ENCODE peak calls at places on chromosome X, in nine cellular contexts. I, C, V, D, U, B, R, W and P are unnamed samples. For H3K4me1, the result is how much of the 10 kb centered on the place peaks cover.

GRCh38 chrX:9578083-9578779 is 113.4 kb downstream of the TBL1X start:
- DNase-seq in I (no peak), D (no peak), U (no peak), R (peak), B (no peak), V (peak), W (no peak), C (no peak), P (no peak)

GRCh38 chrX:19931146-19931545 is 43.7 kb upstream of the SH3KBP1 start:
- DNase-seq in R (no peak), B (peak), D (no peak), W (no peak), I (no peak), U (no peak), V (peak), C (no peak), P (no peak)

GRCh38 chrX:67338262-67338661 is 205.6 kb upstream of the AR start:
- DNase-seq in I (no peak), B (no peak), D (no peak), W (no peak), R (no peak), U (no peak), V (no peak), C (no peak), P (no peak)

GRCh38 chrX:136725446-136726104 is 55.2 kb downstream of the ARHGEF6 start:
- DNase-seq in I (peak), C (no peak), D (peak), R (peak), U (no peak), B (peak), W (no peak), V (no peak), P (peak)

GRCh38 chrX:138996268-138996667 is 284.8 kb upstream of the FGF13 start:
- DNase-seq in D (no peak), B (no peak), U (no peak), W (no peak), C (no peak), V (no peak), R (no peak), I (no peak), P (no peak)

GRCh38 chrX:153353416-153353815 is 19.5 kb downstream of the ZNF275 start:
- DNase-seq in W (no peak), R (no peak), B (no peak), V (no peak), C (no peak), D (no peak), I (no peak), U (no peak), P (no peak)

GRCh38 chrX:43741843-43742573 is 85.9 kb downstream of the MAOA start:
- DNase-seq in R (no peak), W (no peak), V (no peak), U (no peak), B (peak), I (peak), C (no peak), D (peak), P (no peak)

GRCh38 chrX:84189125-84189524 is 1.1 kb upstream of the RPS6KA6 start:
- DNase-seq in W (no peak), C (no peak), U (no peak), I (no peak), B (no peak), R (no peak), V (no peak), D (no peak), P (no peak)

GRCh38 chrX:128816919-128817318 is 706.4 kb downstream of the SMARCA1 start:
- DNase-seq in I (no peak), R (no peak), B (no peak), V (peak), U (no peak), W (peak), D (no peak), C (no peak), P (no peak)

GRCh38 chrX:55714111-55714510 is 3.4 kb upstream of the RRAGB start:
- DNase-seq in W (no peak), R (no peak), I (no peak), U (no peak), D (no peak), V (no peak), B (no peak), C (no peak), P (no peak)

GRCh38 chrX:155841232-155841631 is 39.9 kb upstream of the VAMP7 start:
- DNase-seq in W (no peak), V (no peak), U (no peak), R (no peak), I (no peak), D (no peak), B (no peak), C (no peak), P (no peak)

GRCh38 chrX:118758511-118758910 is 31.1 kb downstream of the IL13RA1 start:
- DNase-seq in U (no peak), R (no peak), V (no peak), B (no peak), W (no peak), D (no peak), C (no peak), I (no peak), P (no peak)

GRCh38 chrX:112866175-112866574 is 25.5 kb upstream of the AMOT start:
- DNase-seq in W (no peak), I (peak), V (no peak), C (no peak), D (peak), R (peak), B (no peak), U (no peak), P (no peak)

GRCh38 chrX:18886344-18887161 is 97.4 kb downstream of the PHKA2 start:
- DNase-seq in D (peak), W (peak), U (peak), C (peak), I (peak), R (peak), V (peak), B (peak), P (peak)

GRCh38 chrX:63275127-63275526 is 76.0 kb downstream of the SPIN4 start:
- DNase-seq in C (no peak), D (peak), W (peak), U (no peak), V (peak), I (no peak), B (no peak), R (peak), P (no peak)

GRCh38 chrX:41621236-41621651 is 67.5 kb upstream of the GPR34 start:
- DNase-seq in V (peak), U (no peak), R (peak), D (peak), C (no peak), B (no peak), W (no peak), I (peak), P (no peak)

GRCh38 chrX:124098089-124098488 is 136.6 kb downstream of the STAG2 start:
- DNase-seq in W (no peak), U (no peak), D (peak), B (no peak), V (peak), I (peak), C (no peak), R (peak), P (no peak)

GRCh38 chrX:126994011-126994410 is 174.5 kb downstream of the PRR32 start:
- DNase-seq in U (no peak), D (no peak), V (no peak), W (no peak), R (no peak), C (peak), I (no peak), B (peak), P (no peak)

GRCh38 chrX:115689931-115690330 is 129.0 kb downstream of the PLS3 start:
- DNase-seq in V (no peak), U (no peak), R (peak), B (no peak), D (no peak), C (no peak), W (no peak), I (peak), P (no peak)

GRCh38 chrX:44874481-44875184 is 1.6 kb downstream of the KDM6A start:
- DNase-seq in I (peak), B (peak), V (peak), D (peak), C (no peak), W (peak), R (peak), U (no peak), P (no peak)

GRCh38 chrX:73262991-73263390 is 48.3 kb upstream of the NAP1L2 start:
- DNase-seq in V (peak), C (no peak), W (no peak), D (no peak), B (no peak), I (peak), R (no peak), U (no peak), P (no peak)

GRCh38 chrX:45755719-45756118 is 555.0 kb upstream of the DIPK2B start:
- DNase-seq in D (no peak), C (no peak), R (no peak), U (no peak), W (no peak), B (no peak), I (no peak), V (no peak), P (no peak)

GRCh38 chrX:124925681-124926080 is 394.0 kb upstream of the TEX13C start:
- DNase-seq in B (no peak), W (no peak), C (no peak), R (no peak), U (no peak), D (no peak), I (no peak), V (no peak), P (no peak)

GRCh38 chrX:17567173-17567572 is 170.1 kb upstream of the SCML1 start:
- DNase-seq in R (peak), W (no peak), U (no peak), B (no peak), V (no peak), I (peak), D (no peak), C (no peak), P (no peak)

GRCh38 chrX:72107841-72108590 is 23.7 kb downstream of the RTL5 start:
- DNase-seq in I (no peak), C (no peak), V (no peak), R (no peak), D (no peak), B (no peak), U (no peak), W (no peak), P (no peak)

DNA sequence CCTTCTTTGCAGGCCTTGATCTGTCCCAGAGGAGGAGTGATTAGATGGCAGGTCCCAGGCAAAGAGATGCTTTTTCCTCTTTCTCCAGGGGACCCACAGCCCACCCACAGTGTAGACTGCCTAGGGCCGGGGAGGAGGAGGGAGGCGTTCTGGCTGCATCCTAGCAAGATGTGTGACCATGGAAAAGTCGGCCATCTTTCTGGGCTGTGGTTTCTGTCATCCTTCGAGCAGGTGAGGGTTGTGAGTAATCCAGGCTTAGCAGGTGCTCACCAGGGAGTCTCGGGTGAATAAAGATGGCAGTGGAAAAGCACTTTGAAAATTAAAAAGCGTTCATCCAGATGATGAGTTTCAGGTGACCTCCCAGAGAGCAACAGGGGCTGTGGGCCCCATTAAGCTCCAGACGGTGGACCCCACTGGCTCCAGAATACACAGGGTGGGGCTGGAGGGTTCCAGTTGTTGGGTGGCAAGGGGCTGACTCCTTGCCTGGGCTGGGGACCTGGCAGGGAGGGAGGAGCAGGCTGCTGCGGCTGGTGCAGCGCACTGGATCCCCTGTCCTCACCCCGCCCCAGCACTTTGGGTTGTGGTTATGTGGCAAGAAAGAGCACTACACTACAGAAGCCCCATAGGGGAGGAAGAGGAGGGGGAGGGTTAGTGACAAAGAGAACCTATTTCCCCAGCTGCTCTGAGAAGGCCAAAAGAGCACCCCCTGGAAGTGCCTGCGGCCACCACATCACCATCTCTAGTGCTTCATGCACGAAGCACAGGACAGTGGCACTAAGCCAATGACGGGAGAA is 23.7 kb downstream of the ELF4 start:
- DNase-seq in C (no peak), I (no peak), V (no peak), R (no peak), B (no peak), D (no peak), W (no peak), U (no peak), P (no peak)
- H3K4me1 ChIP-seq in C (under half), I (under half), V (under half), R (under half), B (under half), D (under half), W (under half), U (under half), P (under half)

GRCh38 chrX:151004085-151004484 is 20.9 kb downstream of the HMGB3 start:
- DNase-seq in U (no peak), B (no peak), R (peak), W (no peak), V (no peak), D (peak), C (no peak), I (no peak), P (no peak)

GRCh38 chrX:151006410-151007109 is 23.4 kb downstream of the HMGB3 start:
- DNase-seq in D (no peak), I (no peak), U (no peak), R (no peak), V (no peak), C (no peak), W (no peak), B (no peak), P (no peak)

GRCh38 chrX:151000901-151001301 is 17.8 kb downstream of the HMGB3 start:
- DNase-seq in D (no peak), V (no peak), U (no peak), C (no peak), I (no peak), W (no peak), R (no peak), B (no peak), P (no peak)
- H3K4me1 ChIP-seq in D (under half), V (under half), U (under half), C (under half), I (under half), W (under half), R (under half), B (under half), P (under half)

GRCh38 chrX:39854772-39855747 is 242.7 kb downstream of the BCOR start:
- DNase-seq in U (no peak), D (peak), W (peak), I (no peak), V (no peak), C (no peak), B (no peak), R (no peak), P (no peak)
- H3K4me1 ChIP-seq in U (under half), D (under half), W (under half), I (under half), V (under half), C (under half), B (under half), R (under half), P (under half)

GRCh38 chrX:154358011-154358410 is 16.4 kb downstream of the FLNA start:
- DNase-seq in U (no peak), D (no peak), V (no peak), W (no peak), R (no peak), C (no peak), I (no peak), B (no peak), P (no peak)
- H3K4me1 ChIP-seq in U (under half), D (under half), V (under half), W (under half), R (under half), C (under half), I (under half), B (under half), P (under half)

GRCh38 chrX:40009462-40009851 is 88.3 kb downstream of the BCOR start:
- DNase-seq in D (peak), B (no peak), C (no peak), I (no peak), R (no peak), W (no peak), V (no peak), U (no peak), P (no peak)
- H3K4me1 ChIP-seq in D (half or more), B (under half), C (half or more), I (under half), R (under half), W (under half), V (under half), U (under half), P (under half)

GRCh38 chrX:120750381-120750780 is 120.5 kb upstream of the C1GALT1C1 start:
- DNase-seq in C (no peak), W (no peak), U (no peak), R (no peak), D (no peak), B (no peak), V (no peak), I (no peak), P (no peak)
- H3K4me1 ChIP-seq in C (under half), W (under half), U (under half), R (under half), D (under half), B (under half), V (under half), I (under half), P (under half)

DNA sequence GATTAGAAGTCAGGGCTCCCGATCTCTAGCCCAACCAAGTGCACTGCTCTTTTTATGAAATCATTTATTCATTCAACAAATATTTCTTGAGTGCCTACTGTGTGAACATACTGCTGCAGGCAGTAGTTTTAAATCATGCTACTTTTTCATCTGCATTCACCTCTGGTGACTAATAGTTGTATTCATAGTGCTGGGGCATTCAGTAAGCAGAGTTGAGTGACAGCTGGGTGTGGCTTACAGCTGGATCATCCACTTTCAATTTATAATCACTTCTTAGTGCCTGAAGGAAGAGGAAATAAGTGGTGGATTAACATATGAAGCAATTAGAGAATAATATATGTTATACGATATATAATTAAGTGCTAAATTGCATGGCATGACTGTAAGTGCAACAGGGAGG is 94.0 kb upstream of the HPRT1 start:
- DNase-seq in V (no peak), I (no peak), C (no peak), D (no peak), B (no peak), R (no peak), U (no peak), W (no peak), P (no peak)
- H3K4me1 ChIP-seq in V (under half), I (under half), C (under half), D (under half), B (under half), R (under half), U (under half), W (under half), P (under half)

GRCh38 chrX:2692221-2693122 is 1.4 kb downstream of the CD99 start:
- DNase-seq in I (peak), D (no peak), V (peak), R (peak), W (peak), B (peak), C (peak), U (peak), P (peak)

GRCh38 chrX:2691543-2692220 is 587 bp downstream of the CD99 start:
- DNase-seq in V (no peak), I (peak), W (peak), R (peak), U (peak), D (peak), C (peak), B (peak), P (peak)

GRCh38 chrX:2693123-2693438 is 2.0 kb downstream of the CD99 start:
- DNase-seq in D (peak), U (no peak), B (no peak), V (no peak), W (no peak), I (no peak), R (no peak), C (no peak), P (no peak)

GRCh38 chrX:2694868-2695267 is 3.8 kb downstream of the CD99 start:
- DNase-seq in W (no peak), V (no peak), U (no peak), D (peak), C (no peak), I (no peak), R (no peak), B (no peak), P (no peak)

DNA sequence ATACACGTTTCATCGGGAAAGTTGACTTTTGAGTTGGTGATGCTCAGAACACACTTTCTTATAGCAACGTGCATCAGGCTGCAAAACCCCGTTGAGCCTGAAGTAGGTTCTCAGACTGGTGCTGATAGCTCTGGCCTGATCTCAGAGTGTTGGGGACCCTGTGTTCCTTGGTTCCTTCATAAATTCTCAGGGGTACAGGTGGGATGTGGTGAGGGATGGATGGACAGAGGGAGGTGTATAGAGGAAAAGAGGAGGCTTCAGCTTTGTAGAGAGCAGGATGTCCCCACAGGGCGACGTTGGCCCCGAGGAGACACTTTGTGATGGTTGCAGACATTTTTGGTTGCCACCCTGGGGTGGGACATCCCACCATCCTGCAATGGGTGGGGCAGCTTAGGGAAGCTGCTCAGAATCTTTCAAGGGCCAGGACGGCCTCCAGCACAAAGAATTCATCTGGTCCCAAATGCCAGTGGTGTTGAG is 2.5 kb downstream of the CD99 start:
- DNase-seq in C (no peak), W (no peak), D (peak), V (no peak), I (no peak), B (no peak), U (no peak), R (no peak), P (no peak)
- H3K4me1 ChIP-seq in C (half or more), W (under half), D (under half), V (under half), I (under half), B (under half), U (half or more), R (under half), P (half or more)

GRCh38 chrX:40471965-40472648 is 108.7 kb upstream of the ATP6AP2 start:
- DNase-seq in I (peak), B (peak), D (peak), U (no peak), W (peak), R (peak), C (no peak), V (peak), P (no peak)

GRCh38 chrX:40476958-40477357 is 103.8 kb upstream of the ATP6AP2 start:
- DNase-seq in W (no peak), D (no peak), R (no peak), B (no peak), V (no peak), U (no peak), I (no peak), C (no peak), P (no peak)

GRCh38 chrX:40470830-40471429 is 109.8 kb upstream of the ATP6AP2 start:
- DNase-seq in R (no peak), B (no peak), C (no peak), V (no peak), W (no peak), I (peak), D (peak), U (no peak), P (no peak)

GRCh38 chrX:40473460-40474204 is 107.1 kb upstream of the ATP6AP2 start:
- DNase-seq in U (no peak), V (no peak), C (no peak), I (no peak), B (no peak), W (no peak), D (no peak), R (no peak), P (no peak)

DNA sequence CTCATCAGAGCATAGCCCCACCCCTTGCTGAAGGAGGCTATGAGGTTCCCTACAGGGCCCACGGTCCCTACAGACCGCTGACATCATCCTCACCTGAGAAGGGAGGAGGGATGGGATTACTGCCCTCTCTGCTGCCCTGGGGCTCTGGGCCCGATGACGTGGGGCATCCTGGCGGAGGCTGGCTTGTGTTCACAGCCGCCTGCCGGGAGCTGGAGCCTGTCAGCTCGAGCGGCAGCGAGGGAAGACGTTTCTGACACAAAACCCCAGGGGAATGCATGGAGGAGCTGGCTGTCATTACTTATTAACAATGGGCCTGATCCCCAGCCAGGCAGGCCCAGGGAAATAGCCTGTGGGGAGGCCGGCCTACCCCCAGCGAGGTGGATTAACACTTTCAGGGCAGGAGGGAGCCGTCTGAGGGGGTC is 106.6 kb upstream of the ATP6AP2 start:
- DNase-seq in V (peak), R (peak), D (peak), I (peak), C (no peak), B (peak), W (no peak), U (peak), P (no peak)
- H3K4me1 ChIP-seq in V (under half), R (under half), D (under half), I (under half), C (under half), B (under half), W (under half), U (under half), P (under half)